ENCODE peak calls at places on chromosomes 6 and 20, in eight cellular contexts. One of them, this sample, is unnamed.

GRCh38 chr20:55746723-55747122 is 258.6 kb downstream of the CBLN4 start:
- DNase-seq in right cardiac atrium: no peak
- DNase-seq in ovary: no peak
- DNase-seq in spleen: no peak
- DNase-seq in NT2/D1: no peak
- DNase-seq in astrocyte: no peak
- DNase-seq in aorta: no peak
- DNase-seq in gastrocnemius medialis: no peak
- DNase-seq in this sample: no peak

GRCh38 chr6:35084511-35085203 is 56.5 kb downstream of the TCP11 start:
- DNase-seq in right cardiac atrium: no peak
- DNase-seq in ovary: no peak
- DNase-seq in spleen: peak; percentile 47
- DNase-seq in NT2/D1: no peak
- DNase-seq in astrocyte: no peak
- DNase-seq in aorta: no peak
- DNase-seq in gastrocnemius medialis: no peak
- DNase-seq in this sample: no peak

GRCh38 chr20:38387953-38388352 is 41.7 kb downstream of the LBP start:
- DNase-seq in right cardiac atrium: no peak
- DNase-seq in ovary: no peak
- DNase-seq in spleen: no peak
- DNase-seq in NT2/D1: no peak
- DNase-seq in astrocyte: no peak
- DNase-seq in aorta: no peak
- DNase-seq in gastrocnemius medialis: no peak
- DNase-seq in this sample: no peak

GRCh38 chr20:22946594-22946993 is 88.5 kb upstream of the SSTR4 start:
- DNase-seq in right cardiac atrium: no peak
- DNase-seq in ovary: no peak
- DNase-seq in spleen: no peak
- DNase-seq in NT2/D1: no peak
- DNase-seq in astrocyte: no peak
- DNase-seq in aorta: no peak
- DNase-seq in gastrocnemius medialis: no peak
- DNase-seq in this sample: no peak

GRCh38 chr6:75199856-75200255 is 6.0 kb downstream of the COL12A1 start:
- DNase-seq in right cardiac atrium: no peak
- DNase-seq in ovary: no peak
- DNase-seq in spleen: no peak
- DNase-seq in NT2/D1: no peak
- DNase-seq in astrocyte: peak; percentile 42
- DNase-seq in aorta: no peak
- DNase-seq in gastrocnemius medialis: no peak
- DNase-seq in this sample: no peak

GRCh38 chr6:21005816-21006553 is 471.7 kb downstream of the CDKAL1 start:
- DNase-seq in right cardiac atrium: no peak
- DNase-seq in ovary: no peak
- DNase-seq in spleen: no peak
- DNase-seq in NT2/D1: no peak
- DNase-seq in astrocyte: peak; percentile 93
- DNase-seq in aorta: no peak
- DNase-seq in gastrocnemius medialis: no peak
- DNase-seq in this sample: no peak

GRCh38 chr6:44804546-44804945 is 417.0 kb downstream of the CDC5L start:
- DNase-seq in right cardiac atrium: no peak
- DNase-seq in ovary: no peak
- DNase-seq in spleen: no peak
- DNase-seq in NT2/D1: no peak
- DNase-seq in astrocyte: no peak
- DNase-seq in aorta: no peak
- DNase-seq in gastrocnemius medialis: no peak
- DNase-seq in this sample: peak; percentile 67

GRCh38 chr6:32965901-32966300 is 2.5 kb upstream of the BRD2 start:
- DNase-seq in right cardiac atrium: no peak
- DNase-seq in ovary: no peak
- DNase-seq in spleen: no peak
- DNase-seq in NT2/D1: no peak
- DNase-seq in astrocyte: no peak
- DNase-seq in aorta: no peak
- DNase-seq in gastrocnemius medialis: no peak
- DNase-seq in this sample: no peak

GRCh38 chr6:106517699-106518098 is 111.6 kb downstream of the RTN4IP1 start:
- DNase-seq in right cardiac atrium: no peak
- DNase-seq in ovary: no peak
- DNase-seq in spleen: no peak
- DNase-seq in NT2/D1: no peak
- DNase-seq in astrocyte: no peak
- DNase-seq in aorta: no peak
- DNase-seq in gastrocnemius medialis: no peak
- DNase-seq in this sample: no peak
- H3K4me1 ChIP-seq in right cardiac atrium: no peaks in the 10 kb centered on the region
- H3K4me1 ChIP-seq in ovary: no peaks in the 10 kb centered on the region
- H3K4me1 ChIP-seq in spleen: peaks cover 91% of the 10 kb centered on the region
- H3K4me1 ChIP-seq in NT2/D1: no peaks in the 10 kb centered on the region
- H3K4me1 ChIP-seq in astrocyte: peaks cover 16% of the 10 kb centered on the region
- H3K4me1 ChIP-seq in aorta: no peaks in the 10 kb centered on the region
- H3K4me1 ChIP-seq in gastrocnemius medialis: peaks cover 2% of the 10 kb centered on the region
- H3K4me1 ChIP-seq in this sample: no peaks in the 10 kb centered on the region

DNA sequence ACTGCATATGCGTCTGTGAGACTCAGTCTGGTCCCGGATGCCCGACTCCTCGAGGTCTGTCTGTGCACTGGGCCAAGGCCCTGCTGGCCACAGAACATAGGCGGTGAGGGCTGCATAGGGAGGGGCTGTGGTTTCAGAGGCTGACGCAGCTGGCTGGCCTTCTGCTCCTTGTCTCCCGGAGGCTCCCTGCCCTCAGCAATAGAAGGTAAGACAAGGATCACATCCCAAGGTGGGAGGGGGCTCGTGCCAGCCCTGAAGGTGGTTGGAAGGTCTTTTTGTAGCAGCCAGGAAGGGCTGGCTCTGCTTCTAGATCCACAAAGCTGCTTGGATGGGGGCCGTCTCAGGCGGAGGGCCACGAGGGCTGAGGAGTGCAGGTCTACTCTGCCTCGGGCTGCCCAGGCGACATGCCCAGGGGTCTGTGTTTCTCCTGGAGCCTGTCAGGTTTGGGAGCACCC is 239.8 kb upstream of the SULF2 start:
- DNase-seq in right cardiac atrium: peak; percentile 76
- DNase-seq in ovary: peak; percentile 88
- DNase-seq in spleen: no peak
- DNase-seq in NT2/D1: no peak
- DNase-seq in astrocyte: peak; percentile 98
- DNase-seq in aorta: peak; percentile 78
- DNase-seq in gastrocnemius medialis: no peak
- DNase-seq in this sample: no peak
- H3K4me3 ChIP-seq in right cardiac atrium: no peak overlapping the region
- H3K4me3 ChIP-seq in ovary: peak overlapping the region; percentile 30
- H3K4me3 ChIP-seq in spleen: no peak overlapping the region
- H3K4me3 ChIP-seq in NT2/D1: no peak overlapping the region
- H3K4me3 ChIP-seq in astrocyte: no peak overlapping the region
- H3K4me3 ChIP-seq in aorta: no peak overlapping the region
- H3K4me3 ChIP-seq in gastrocnemius medialis: no peak overlapping the region
- H3K4me3 ChIP-seq in this sample: no peak overlapping the region

GRCh38 chr6:116102856-116103255 is 2.2 kb downstream of the NT5DC1 start:
- DNase-seq in right cardiac atrium: no peak
- DNase-seq in ovary: no peak
- DNase-seq in spleen: no peak
- DNase-seq in NT2/D1: no peak
- DNase-seq in astrocyte: no peak
- DNase-seq in aorta: no peak
- DNase-seq in gastrocnemius medialis: no peak
- DNase-seq in this sample: no peak

GRCh38 chr6:116099036-116099435 is 1.6 kb upstream of the NT5DC1 start:
- DNase-seq in right cardiac atrium: no peak
- DNase-seq in ovary: no peak
- DNase-seq in spleen: no peak
- DNase-seq in NT2/D1: no peak
- DNase-seq in astrocyte: no peak
- DNase-seq in aorta: no peak
- DNase-seq in gastrocnemius medialis: no peak
- DNase-seq in this sample: no peak

GRCh38 chr6:116101298-116101718 is 655 bp downstream of the NT5DC1 start:
- DNase-seq in right cardiac atrium: peak; percentile 92
- DNase-seq in ovary: no peak
- DNase-seq in spleen: no peak
- DNase-seq in NT2/D1: no peak
- DNase-seq in astrocyte: no peak
- DNase-seq in aorta: peak; percentile 91
- DNase-seq in gastrocnemius medialis: no peak
- DNase-seq in this sample: no peak

GRCh38 chr6:116101790-116102189 is 1.1 kb downstream of the NT5DC1 start:
- DNase-seq in right cardiac atrium: no peak
- DNase-seq in ovary: no peak
- DNase-seq in spleen: no peak
- DNase-seq in NT2/D1: no peak
- DNase-seq in astrocyte: no peak
- DNase-seq in aorta: no peak
- DNase-seq in gastrocnemius medialis: no peak
- DNase-seq in this sample: no peak

DNA sequence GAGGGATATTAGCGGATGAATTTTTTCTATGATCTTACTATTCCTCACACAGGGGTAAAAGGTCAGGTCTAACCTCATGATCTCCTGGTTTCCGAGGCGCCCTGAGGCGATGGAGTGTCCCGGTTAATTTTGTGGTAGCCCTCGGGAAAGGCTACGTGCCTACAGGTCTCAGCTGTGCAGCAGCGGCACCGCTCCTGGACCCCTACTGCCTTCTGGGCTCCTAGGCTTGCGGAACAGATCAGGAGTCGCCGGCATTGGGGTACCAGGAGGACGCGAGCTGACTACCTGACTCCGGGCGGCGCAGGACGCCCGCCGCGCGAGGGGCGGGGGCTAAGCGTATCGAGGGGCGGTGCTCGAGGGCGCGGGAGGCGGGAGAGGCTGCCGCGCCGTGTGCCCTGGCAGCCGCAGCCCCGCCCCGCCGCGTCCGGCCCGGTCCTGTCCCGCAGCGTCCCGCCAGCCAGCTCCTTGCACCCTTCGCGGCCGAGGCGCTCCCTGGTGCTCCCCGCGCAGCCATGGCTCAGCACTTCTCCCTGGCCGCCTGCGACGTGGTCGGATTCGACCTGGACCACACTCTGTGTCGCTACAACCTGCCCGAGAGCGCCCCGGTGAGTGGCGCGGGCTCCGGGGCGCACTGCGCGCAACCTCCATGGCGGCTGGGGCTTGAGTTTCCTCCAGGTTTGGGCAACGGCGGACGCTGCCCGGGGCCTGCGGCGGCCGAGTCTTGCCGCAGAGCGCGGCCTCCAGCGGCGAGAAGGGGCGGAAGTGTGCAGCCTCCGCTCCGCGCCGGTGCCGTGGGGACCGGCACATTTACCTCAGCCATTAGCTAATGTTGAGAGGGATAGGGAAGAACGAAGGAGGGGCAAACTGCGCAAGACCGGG is at the start of gene NT5DC1:
- DNase-seq in right cardiac atrium: peak; percentile 95
- DNase-seq in ovary: peak; percentile 80
- DNase-seq in spleen: peak; percentile 97
- DNase-seq in NT2/D1: peak; percentile 58
- DNase-seq in astrocyte: peak; percentile 62
- DNase-seq in aorta: peak; percentile 89
- DNase-seq in gastrocnemius medialis: peak; percentile 69
- DNase-seq in this sample: peak; percentile 94
- H3K4me1 ChIP-seq in right cardiac atrium: peaks cover 8% of the 10 kb centered on the region
- H3K4me1 ChIP-seq in ovary: no peaks in the 10 kb centered on the region
- H3K4me1 ChIP-seq in spleen: peaks cover 47% of the 10 kb centered on the region
- H3K4me1 ChIP-seq in NT2/D1: no peaks in the 10 kb centered on the region
- H3K4me1 ChIP-seq in astrocyte: peaks cover 7% of the 10 kb centered on the region
- H3K4me1 ChIP-seq in aorta: peaks cover 4% of the 10 kb centered on the region
- H3K4me1 ChIP-seq in gastrocnemius medialis: peaks cover 41% of the 10 kb centered on the region
- H3K4me1 ChIP-seq in this sample: peaks cover 3% of the 10 kb centered on the region

DNA sequence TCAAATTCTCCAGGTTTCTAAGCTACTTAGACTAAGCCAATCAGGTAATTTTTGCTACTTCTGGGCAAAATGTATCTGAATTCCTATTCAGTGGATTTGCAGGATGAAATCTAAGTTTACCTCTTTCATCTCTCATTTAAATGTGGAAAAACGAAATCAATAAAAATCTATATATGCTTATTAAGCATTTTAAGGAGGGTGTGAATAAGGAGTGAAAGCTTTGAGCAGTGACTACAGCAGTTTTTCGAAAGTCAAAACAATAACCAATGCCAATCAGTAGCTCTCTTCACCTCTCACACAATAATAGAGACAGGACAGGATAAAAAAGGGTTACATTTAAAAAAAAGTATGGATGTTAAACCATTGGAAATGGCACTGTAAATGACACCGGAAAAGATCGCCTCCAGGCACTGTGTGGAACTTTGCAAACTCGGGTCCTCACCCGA is 476 bp upstream of the BCKDHB start:
- DNase-seq in right cardiac atrium: no peak
- DNase-seq in ovary: no peak
- DNase-seq in spleen: no peak
- DNase-seq in NT2/D1: no peak
- DNase-seq in astrocyte: no peak
- DNase-seq in aorta: no peak
- DNase-seq in gastrocnemius medialis: no peak
- DNase-seq in this sample: no peak
- H3K4me3 ChIP-seq in right cardiac atrium: peak overlapping the region; percentile 62
- H3K4me3 ChIP-seq in ovary: peak overlapping the region; percentile 88
- H3K4me3 ChIP-seq in spleen: peak overlapping the region; percentile 93
- H3K4me3 ChIP-seq in NT2/D1: peak overlapping the region; percentile 85
- H3K4me3 ChIP-seq in astrocyte: peak overlapping the region; percentile 75
- H3K4me3 ChIP-seq in aorta: peak overlapping the region; percentile 45
- H3K4me3 ChIP-seq in gastrocnemius medialis: peak overlapping the region; percentile 81
- H3K4me3 ChIP-seq in this sample: peak overlapping the region; percentile 95

GRCh38 chr6:90082847-90083246 is 188.6 kb downstream of the GJA10 start:
- DNase-seq in right cardiac atrium: no peak
- DNase-seq in ovary: no peak
- DNase-seq in spleen: no peak
- DNase-seq in NT2/D1: no peak
- DNase-seq in astrocyte: no peak
- DNase-seq in aorta: no peak
- DNase-seq in gastrocnemius medialis: no peak
- DNase-seq in this sample: no peak

GRCh38 chr6:90080876-90081464 is 186.7 kb downstream of the GJA10 start:
- DNase-seq in right cardiac atrium: no peak
- DNase-seq in ovary: no peak
- DNase-seq in spleen: no peak
- DNase-seq in NT2/D1: no peak
- DNase-seq in astrocyte: no peak
- DNase-seq in aorta: no peak
- DNase-seq in gastrocnemius medialis: no peak
- DNase-seq in this sample: no peak

GRCh38 chr6:90076471-90076870 is 182.2 kb downstream of the GJA10 start:
- DNase-seq in right cardiac atrium: no peak
- DNase-seq in ovary: no peak
- DNase-seq in spleen: no peak
- DNase-seq in NT2/D1: no peak
- DNase-seq in astrocyte: no peak
- DNase-seq in aorta: no peak
- DNase-seq in gastrocnemius medialis: no peak
- DNase-seq in this sample: no peak

GRCh38 chr6:90078513-90079289 is 184.4 kb downstream of the GJA10 start:
- DNase-seq in right cardiac atrium: no peak
- DNase-seq in ovary: no peak
- DNase-seq in spleen: no peak
- DNase-seq in NT2/D1: no peak
- DNase-seq in astrocyte: peak; percentile 80
- DNase-seq in aorta: no peak
- DNase-seq in gastrocnemius medialis: no peak
- DNase-seq in this sample: no peak

GRCh38 chr6:90079555-90080490 is 185.6 kb downstream of the GJA10 start:
- DNase-seq in right cardiac atrium: no peak
- DNase-seq in ovary: no peak
- DNase-seq in spleen: no peak
- DNase-seq in NT2/D1: no peak
- DNase-seq in astrocyte: no peak
- DNase-seq in aorta: no peak
- DNase-seq in gastrocnemius medialis: no peak
- DNase-seq in this sample: no peak
- H3K4me1 ChIP-seq in right cardiac atrium: no peaks in the 10 kb centered on the region
- H3K4me1 ChIP-seq in ovary: no peaks in the 10 kb centered on the region
- H3K4me1 ChIP-seq in spleen: peaks cover 29% of the 10 kb centered on the region
- H3K4me1 ChIP-seq in NT2/D1: no peaks in the 10 kb centered on the region
- H3K4me1 ChIP-seq in astrocyte: no peaks in the 10 kb centered on the region
- H3K4me1 ChIP-seq in aorta: no peaks in the 10 kb centered on the region
- H3K4me1 ChIP-seq in gastrocnemius medialis: no peaks in the 10 kb centered on the region
- H3K4me1 ChIP-seq in this sample: no peaks in the 10 kb centered on the region

This sample was measured in right lobe of liver.